ENCODE peak calls at places on chromosomes 4 and X, in five cellular contexts. One of them, this sample, is unnamed.

GRCh38 chrX:148601034-148601433 is 100.6 kb downstream of the AFF2 start:
- DNase-seq in kidney: no peak
- DNase-seq in breast epithelium: no peak
- DNase-seq in left ventricle myocardium inferior: no peak
- DNase-seq in gastrocnemius medialis: no peak
- DNase-seq in this sample: no peak

GRCh38 chr4:94373752-94374151 is 31.1 kb upstream of the HPGDS start:
- DNase-seq in breast epithelium: no peak
- DNase-seq in left ventricle myocardium inferior: no peak
- DNase-seq in kidney: no peak
- DNase-seq in gastrocnemius medialis: no peak
- DNase-seq in this sample: no peak

GRCh38 chrX:100600769-100601168 is 16.0 kb downstream of the TNMD start:
- DNase-seq in gastrocnemius medialis: no peak
- DNase-seq in breast epithelium: no peak
- DNase-seq in left ventricle myocardium inferior: no peak
- DNase-seq in kidney: no peak
- DNase-seq in this sample: no peak

GRCh38 chr4:177374966-177375365 is 65.3 kb downstream of the NEIL3 start:
- DNase-seq in breast epithelium: no peak
- DNase-seq in gastrocnemius medialis: no peak
- DNase-seq in kidney: no peak
- DNase-seq in left ventricle myocardium inferior: no peak
- DNase-seq in this sample: no peak

GRCh38 chr4:64643841-64644240 is 234.6 kb upstream of the TECRL start:
- DNase-seq in breast epithelium: no peak
- DNase-seq in left ventricle myocardium inferior: no peak
- DNase-seq in gastrocnemius medialis: no peak
- DNase-seq in kidney: no peak
- DNase-seq in this sample: no peak

GRCh38 chrX:118220509-118220908 is 103.9 kb upstream of the KLHL13 start:
- DNase-seq in gastrocnemius medialis: no peak
- DNase-seq in breast epithelium: no peak
- DNase-seq in kidney: no peak
- DNase-seq in left ventricle myocardium inferior: no peak
- DNase-seq in this sample: no peak

GRCh38 chr4:186161138-186161537 is 30.2 kb upstream of the CYP4V2 start:
- DNase-seq in gastrocnemius medialis: no peak
- DNase-seq in kidney: no peak
- DNase-seq in breast epithelium: no peak
- DNase-seq in left ventricle myocardium inferior: no peak
- DNase-seq in this sample: no peak

GRCh38 chrX:46840946-46841740 is 4.3 kb downstream of the RP2 start:
- DNase-seq in kidney: no peak
- DNase-seq in left ventricle myocardium inferior: no peak
- DNase-seq in breast epithelium: no peak
- DNase-seq in gastrocnemius medialis: no peak
- DNase-seq in this sample: no peak

GRCh38 chrX:22577181-22577580 is 304.5 kb downstream of the CBLL2 start:
- DNase-seq in kidney: no peak
- DNase-seq in breast epithelium: no peak
- DNase-seq in gastrocnemius medialis: no peak
- DNase-seq in left ventricle myocardium inferior: no peak
- DNase-seq in this sample: no peak

GRCh38 chrX:48715066-48715465 is 18.5 kb downstream of the SUV39H1 start:
- DNase-seq in breast epithelium: no peak
- DNase-seq in kidney: no peak
- DNase-seq in left ventricle myocardium inferior: no peak
- DNase-seq in gastrocnemius medialis: no peak
- DNase-seq in this sample: no peak

GRCh38 chr4:126592088-126592487 is 1040.7 kb upstream of the INTU start:
- DNase-seq in gastrocnemius medialis: no peak
- DNase-seq in breast epithelium: no peak
- DNase-seq in kidney: no peak
- DNase-seq in left ventricle myocardium inferior: no peak
- DNase-seq in this sample: no peak
- TF ChIP-seq CTCF in gastrocnemius medialis: no peak
- TF ChIP-seq CTCF in breast epithelium: no peak
- TF ChIP-seq CTCF in kidney: no peak
- TF ChIP-seq CTCF in left ventricle myocardium inferior: peak; percentile 46
- TF ChIP-seq CTCF in this sample: peak; percentile 28

DNA sequence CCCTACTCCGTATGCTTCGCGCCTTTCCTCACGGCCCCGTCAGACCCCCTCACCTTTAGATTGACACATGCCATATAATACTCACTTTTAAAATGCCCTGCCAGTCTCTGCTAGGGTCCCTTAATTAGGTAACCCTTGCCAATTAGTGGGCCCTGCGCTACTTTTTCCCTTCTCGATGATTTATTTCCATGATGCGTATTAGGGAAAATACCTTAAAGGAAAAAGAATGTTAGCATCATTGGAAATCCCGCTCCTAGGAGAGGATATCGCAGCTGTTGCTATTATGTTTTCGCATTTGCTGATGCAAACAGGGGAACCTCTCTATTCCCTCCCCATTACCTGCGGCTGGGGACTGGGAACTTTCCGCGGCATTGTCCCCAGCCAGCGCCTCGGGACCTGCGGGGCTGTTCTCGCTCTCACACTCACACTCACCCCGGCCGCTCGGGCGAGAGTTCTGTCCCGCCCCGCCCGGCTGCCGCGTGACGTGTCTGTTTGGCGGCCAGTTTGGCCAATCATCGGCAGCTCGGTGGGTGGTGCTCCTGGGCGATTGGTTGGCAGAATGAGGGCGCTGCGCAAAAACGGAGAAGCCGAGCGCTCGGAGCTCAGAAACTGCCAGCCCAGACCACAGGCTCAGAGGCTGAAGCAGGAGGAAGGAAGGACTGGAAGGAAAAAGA is at the start of gene PCDH10:
- DNase-seq in kidney: peak; percentile 96
- DNase-seq in breast epithelium: peak; percentile 87
- DNase-seq in gastrocnemius medialis: peak; percentile 73
- DNase-seq in left ventricle myocardium inferior: peak; percentile 84
- DNase-seq in this sample: peak; percentile 77
- H3K4me1 ChIP-seq in kidney: peaks cover 13% of the 10 kb centered on the region
- H3K4me1 ChIP-seq in breast epithelium: peaks cover 6% of the 10 kb centered on the region
- H3K4me1 ChIP-seq in gastrocnemius medialis: peaks cover 26% of the 10 kb centered on the region
- H3K4me1 ChIP-seq in left ventricle myocardium inferior: peaks cover 71% of the 10 kb centered on the region
- H3K4me1 ChIP-seq in this sample: peaks cover 8% of the 10 kb centered on the region

DNA sequence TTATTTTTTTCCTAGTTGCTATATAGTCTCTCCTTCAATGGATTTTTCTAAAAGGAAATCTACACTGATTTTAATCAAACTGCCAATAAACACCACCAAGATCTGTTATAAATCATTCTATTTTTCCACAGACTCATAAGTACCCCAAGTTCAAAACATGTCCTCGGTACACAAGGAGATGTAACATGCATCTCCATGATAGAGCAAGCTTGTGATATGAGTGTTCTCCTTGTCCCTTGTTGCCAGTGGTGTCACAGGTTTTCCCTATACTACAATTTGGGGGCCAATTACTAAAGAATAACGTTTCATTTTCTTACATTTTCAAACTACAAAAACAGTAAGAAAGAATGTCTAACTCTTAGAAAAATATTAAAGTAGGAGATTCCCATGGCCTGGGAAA is 491 bp downstream of the ARHGEF6 start:
- DNase-seq in kidney: no peak
- DNase-seq in left ventricle myocardium inferior: no peak
- DNase-seq in gastrocnemius medialis: no peak
- DNase-seq in breast epithelium: no peak
- DNase-seq in this sample: no peak
- H3K4me3 ChIP-seq in kidney: peak overlapping the region; percentile 42
- H3K4me3 ChIP-seq in left ventricle myocardium inferior: peak overlapping the region; percentile 57
- H3K4me3 ChIP-seq in gastrocnemius medialis: peak overlapping the region; percentile 36
- H3K4me3 ChIP-seq in breast epithelium: peak overlapping the region; percentile 55
- H3K4me3 ChIP-seq in this sample: peak overlapping the region; percentile 64

DNA sequence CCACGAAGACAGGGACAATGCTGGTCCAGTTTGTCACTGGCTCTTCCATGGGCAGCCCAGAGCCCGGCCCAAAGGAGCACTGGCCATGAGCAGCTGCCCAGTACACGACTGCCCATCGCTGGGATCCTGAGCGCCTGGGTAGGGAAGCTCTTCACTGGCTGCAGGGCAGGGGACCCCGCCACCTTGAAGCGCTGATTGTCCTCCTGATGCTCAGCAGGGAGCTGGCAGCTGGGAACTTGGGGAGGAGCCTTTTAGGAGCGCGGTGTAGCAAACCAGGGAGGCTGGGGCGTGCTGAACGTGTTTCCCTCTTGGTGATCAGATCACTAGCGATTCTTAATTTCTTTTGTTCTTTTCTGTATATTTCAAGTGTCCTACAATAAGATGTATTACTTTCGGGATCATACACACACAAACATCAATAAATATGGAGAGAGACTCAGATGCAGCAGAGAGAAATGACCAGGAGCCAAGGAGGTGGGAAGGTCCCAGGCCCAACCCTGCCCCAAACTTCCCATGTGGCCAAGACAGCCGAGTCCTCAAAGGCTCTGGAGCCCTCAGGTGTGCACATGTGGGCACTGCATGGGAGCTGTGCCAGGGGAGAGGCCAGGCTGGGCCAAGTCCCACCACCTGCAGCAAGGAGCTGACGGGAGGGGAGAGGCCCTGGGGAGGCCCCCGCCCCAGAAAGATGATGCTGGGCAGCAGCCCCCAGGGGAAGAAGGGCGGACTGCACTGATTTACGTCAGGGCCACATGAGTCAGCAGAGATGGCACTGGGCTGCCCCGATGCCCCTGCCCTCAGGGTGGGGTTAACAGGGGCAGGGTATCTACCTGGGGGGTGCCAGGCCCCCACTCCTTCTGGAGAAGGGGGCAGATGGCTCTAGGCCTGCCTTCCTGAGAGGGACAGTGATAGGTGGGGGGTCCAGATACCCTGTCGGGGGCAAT is 1.6 kb downstream of the L1CAM start:
- DNase-seq in gastrocnemius medialis: no peak
- DNase-seq in breast epithelium: no peak
- DNase-seq in left ventricle myocardium inferior: no peak
- DNase-seq in kidney: peak; percentile 53
- DNase-seq in this sample: no peak
- TF ChIP-seq CTCF in gastrocnemius medialis: no peak
- TF ChIP-seq CTCF in breast epithelium: no peak
- TF ChIP-seq CTCF in left ventricle myocardium inferior: no peak
- TF ChIP-seq CTCF in kidney: no peak
- TF ChIP-seq CTCF in this sample: no peak

DNA sequence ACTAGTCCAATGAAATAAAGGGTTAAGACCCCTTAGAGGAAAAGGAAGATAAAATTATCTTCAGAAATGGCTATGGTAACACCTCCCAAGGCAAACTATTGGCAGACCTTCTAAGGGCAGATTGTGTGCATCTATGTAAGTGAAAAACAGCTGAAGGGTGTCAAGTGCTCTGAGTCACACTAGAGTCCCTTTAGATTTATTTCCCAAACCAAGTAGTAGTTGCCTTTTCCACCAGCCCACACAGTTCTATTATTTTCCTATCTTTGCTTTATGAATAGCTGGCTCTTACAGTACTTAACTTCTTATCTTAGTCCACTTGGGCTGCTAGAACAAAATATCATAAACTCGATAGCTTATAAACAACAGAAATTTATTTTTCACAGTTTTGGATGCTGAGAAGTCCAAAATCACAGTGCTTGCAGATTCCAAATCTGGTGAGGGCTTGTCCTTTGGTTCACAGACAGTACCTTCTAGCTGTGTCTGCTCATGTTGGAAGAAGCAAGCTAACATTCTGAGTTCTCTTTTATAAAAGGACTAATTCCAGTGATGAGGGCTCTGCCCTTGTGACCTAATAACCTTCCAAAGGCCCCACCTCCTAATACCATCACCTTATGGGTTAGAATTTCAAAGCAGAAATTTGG is 143.6 kb downstream of the GRID2 start:
- DNase-seq in gastrocnemius medialis: no peak
- DNase-seq in left ventricle myocardium inferior: no peak
- DNase-seq in breast epithelium: no peak
- DNase-seq in kidney: no peak
- DNase-seq in this sample: no peak
- H3K4me1 ChIP-seq in gastrocnemius medialis: no peaks in the 10 kb centered on the region
- H3K4me1 ChIP-seq in left ventricle myocardium inferior: peaks cover 11% of the 10 kb centered on the region
- H3K4me1 ChIP-seq in breast epithelium: no peaks in the 10 kb centered on the region
- H3K4me1 ChIP-seq in kidney: no peaks in the 10 kb centered on the region
- H3K4me1 ChIP-seq in this sample: no peaks in the 10 kb centered on the region

DNA sequence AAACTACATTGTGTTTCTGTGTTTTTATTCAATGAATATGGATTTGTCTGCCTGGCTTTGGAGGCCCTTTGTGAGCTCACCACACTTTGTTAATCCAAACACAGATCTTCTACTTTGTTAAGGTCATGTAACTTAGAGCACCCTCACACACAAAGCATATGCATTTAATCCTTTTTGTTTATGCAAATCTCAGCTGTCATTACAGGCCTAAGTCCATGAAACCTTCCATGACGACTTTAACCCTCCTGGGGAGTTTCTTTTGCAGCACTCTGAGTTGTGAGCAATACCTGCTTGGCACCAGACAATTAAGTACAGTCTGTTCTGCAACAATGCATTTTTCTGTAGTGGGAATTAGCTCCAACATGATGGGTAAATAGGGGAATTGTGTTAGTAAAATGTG is 14.9 kb downstream of the CCSER1 start:
- DNase-seq in left ventricle myocardium inferior: no peak
- DNase-seq in gastrocnemius medialis: no peak
- DNase-seq in kidney: no peak
- DNase-seq in breast epithelium: no peak
- DNase-seq in this sample: no peak
- H3K4me3 ChIP-seq in left ventricle myocardium inferior: no peak overlapping the region
- H3K4me3 ChIP-seq in gastrocnemius medialis: no peak overlapping the region
- H3K4me3 ChIP-seq in kidney: no peak overlapping the region
- H3K4me3 ChIP-seq in breast epithelium: no peak overlapping the region
- H3K4me3 ChIP-seq in this sample: no peak overlapping the region

DNA sequence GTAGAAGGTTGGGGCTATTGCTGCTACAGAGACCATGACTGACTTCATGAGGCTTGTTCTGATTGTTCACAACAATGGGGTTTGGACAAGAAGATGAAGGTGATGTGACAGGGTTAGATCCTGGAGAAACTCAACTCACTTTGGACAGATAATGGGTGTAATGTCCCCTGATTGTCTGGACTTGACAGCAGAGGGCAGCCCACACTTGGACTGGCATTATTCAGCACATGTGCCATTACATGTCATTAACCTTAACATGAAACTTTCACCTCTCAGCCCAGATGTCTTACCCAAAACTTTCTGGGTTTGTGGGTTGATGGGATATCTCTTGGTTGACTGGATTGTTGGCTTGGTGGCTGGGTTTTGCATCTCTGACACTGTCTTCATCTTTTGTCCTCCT is 101.5 kb downstream of the MXRA5 start:
- DNase-seq in gastrocnemius medialis: no peak
- DNase-seq in left ventricle myocardium inferior: no peak
- DNase-seq in breast epithelium: no peak
- DNase-seq in kidney: no peak
- DNase-seq in this sample: no peak
- TF ChIP-seq CTCF in gastrocnemius medialis: no peak
- TF ChIP-seq CTCF in left ventricle myocardium inferior: peak; percentile 36
- TF ChIP-seq CTCF in breast epithelium: no peak
- TF ChIP-seq CTCF in kidney: peak; percentile 9
- TF ChIP-seq CTCF in this sample: no peak

GRCh38 chr4:13857800-13858199 is 230.3 kb upstream of the BOD1L1 start:
- DNase-seq in kidney: no peak
- DNase-seq in gastrocnemius medialis: no peak
- DNase-seq in breast epithelium: no peak
- DNase-seq in left ventricle myocardium inferior: no peak
- DNase-seq in this sample: no peak
- H3K4me1 ChIP-seq in kidney: peaks cover 7% of the 10 kb centered on the region
- H3K4me1 ChIP-seq in gastrocnemius medialis: no peaks in the 10 kb centered on the region
- H3K4me1 ChIP-seq in breast epithelium: no peaks in the 10 kb centered on the region
- H3K4me1 ChIP-seq in left ventricle myocardium inferior: peaks cover 5% of the 10 kb centered on the region
- H3K4me1 ChIP-seq in this sample: no peaks in the 10 kb centered on the region

This sample was measured in thoracic aorta.